ENCODE peak calls at places on chromosomes 12 and 14, in seven cellular contexts. X, L, E, J, V, G and N are unnamed samples.

GRCh38 chr14:104690266-104690711 is 871 bp downstream of the INF2 start:
- DNase-seq in X (no peak), L (no peak), E (peak; percentile 72), J (no peak), V (peak; percentile 70), G (no peak), N (no peak)

GRCh38 chr12:108237272-108237671 is 101.8 kb downstream of the CMKLR1 start:
- DNase-seq in X (peak; percentile 49), L (no peak), E (no peak), J (peak; percentile 26), V (no peak), G (no peak), N (no peak)

GRCh38 chr14:95635051-95635450 is 51.2 kb upstream of the TCL1B start:
- DNase-seq in X (no peak), L (no peak), E (no peak), J (no peak), V (no peak), G (no peak), N (no peak)

GRCh38 chr12:129941646-129942045 is 37.8 kb upstream of the TMEM132D start:
- DNase-seq in X (no peak), L (no peak), E (no peak), J (no peak), V (no peak), G (no peak), N (no peak)

GRCh38 chr14:60183724-60184596 is 18.8 kb upstream of the DHRS7 start:
- DNase-seq in X (no peak), L (no peak), E (no peak), J (peak; percentile 61), V (no peak), G (no peak), N (peak; percentile 39)

GRCh38 chr14:81981311-81981675 is 447.6 kb upstream of the SEL1L start:
- DNase-seq in X (no peak), L (no peak), E (no peak), J (no peak), V (no peak), G (no peak), N (no peak)

GRCh38 chr12:107912421-107913004 is 138.0 kb downstream of the ASCL4 start:
- DNase-seq in X (peak; percentile 83), L (peak; percentile 46), E (peak; percentile 66), J (peak; percentile 73), V (peak; percentile 40), G (peak; percentile 79), N (peak; percentile 18)

GRCh38 chr14:98177551-98177950 is 1094.4 kb downstream of the BCL11B start:
- DNase-seq in X (no peak), L (no peak), E (no peak), J (no peak), V (no peak), G (no peak), N (no peak)

GRCh38 chr14:103105580-103106168 is 11.1 kb downstream of the EXOC3L4 start:
- DNase-seq in X (peak; percentile 14), L (no peak), E (peak; percentile 81), J (no peak), V (no peak), G (no peak), N (no peak)

GRCh38 chr12:29795715-29796114 is 12.0 kb upstream of the TMTC1 start:
- DNase-seq in X (no peak), L (no peak), E (no peak), J (no peak), V (no peak), G (no peak), N (no peak)

GRCh38 chr12:39780527-39781446 is 161.2 kb upstream of the ABCD2 start:
- DNase-seq in X (no peak), L (no peak), E (no peak), J (no peak), V (no peak), G (no peak), N (no peak)

GRCh38 chr12:109709401-109710278 is 4.0 kb upstream of the FAM222A start:
- DNase-seq in X (no peak), L (peak; percentile 56), E (no peak), J (no peak), V (no peak), G (peak; percentile 93), N (no peak)

GRCh38 chr14:102044566-102044965 is 42.3 kb downstream of the HSP90AA1 start:
- DNase-seq in X (no peak), L (no peak), E (no peak), J (no peak), V (no peak), G (no peak), N (no peak)

GRCh38 chr14:76810525-76810924 is 2.2 kb downstream of the ANGEL1 start:
- DNase-seq in X (peak; percentile 39), L (no peak), E (no peak), J (no peak), V (no peak), G (no peak), N (no peak)

GRCh38 chr12:55929306-55929791 is 1.6 kb upstream of the DGKA start:
- DNase-seq in X (no peak), L (peak; percentile 11), E (peak; percentile 95), J (no peak), V (peak; percentile 52), G (no peak), N (no peak)

GRCh38 chr14:75292886-75293285 is 14.3 kb downstream of the FOS start:
- DNase-seq in X (no peak), L (no peak), E (peak; percentile 42), J (no peak), V (no peak), G (no peak), N (no peak)

GRCh38 chr12:13080276-13080675 is 23.2 kb downstream of the GSG1 start:
- DNase-seq in X (no peak), L (no peak), E (no peak), J (no peak), V (no peak), G (no peak), N (no peak)

GRCh38 chr12:115411121-115411520 is 727.1 kb upstream of the TBX3 start:
- DNase-seq in X (no peak), L (no peak), E (no peak), J (no peak), V (no peak), G (no peak), N (no peak)

GRCh38 chr14:34501997-34502396 is 37.5 kb downstream of the EAPP start:
- DNase-seq in X (no peak), L (no peak), E (no peak), J (no peak), V (no peak), G (no peak), N (no peak)

GRCh38 chr12:50112456-50113218 is 601 bp downstream of the COX14 start:
- DNase-seq in X (peak; percentile 67), L (no peak), E (peak; percentile 74), J (no peak), V (peak; percentile 41), G (peak; percentile 53), N (no peak)

GRCh38 chr14:101584049-101584859 is 23.0 kb downstream of the DIO3 start:
- DNase-seq in X (peak; percentile 86), L (no peak), E (peak; percentile 34), J (no peak), V (no peak), G (peak; percentile 76), N (no peak)

GRCh38 chr12:105559292-105559691 is 228.8 kb downstream of the C12orf75 start:
- DNase-seq in X (no peak), L (no peak), E (no peak), J (no peak), V (no peak), G (no peak), N (no peak)

GRCh38 chr14:23237772-23238594 is at the start of gene RNF212B:
- DNase-seq in X (peak; percentile 95), L (peak; percentile 100), E (peak; percentile 96), J (peak; percentile 79), V (peak; percentile 99), G (peak; percentile 95), N (peak; percentile 76)
- TF ChIP-seq POLR2A in X (no peak), L (peak; percentile 54), E (no peak), J (no peak), V (no peak), G (no peak), N (no peak)

GRCh38 chr14:64113279-64113678 is 180.9 kb downstream of the ESR2 start:
- DNase-seq in X (no peak), L (peak; percentile 90), E (peak; percentile 78), J (no peak), V (peak; percentile 78), G (no peak), N (peak; percentile 22)
- H3K4me3 ChIP-seq in X (no peak overlapping the region), L (no peak overlapping the region), E (no peak overlapping the region), J (no peak overlapping the region), V (no peak overlapping the region), G (no peak overlapping the region), N (no peak overlapping the region)

DNA sequence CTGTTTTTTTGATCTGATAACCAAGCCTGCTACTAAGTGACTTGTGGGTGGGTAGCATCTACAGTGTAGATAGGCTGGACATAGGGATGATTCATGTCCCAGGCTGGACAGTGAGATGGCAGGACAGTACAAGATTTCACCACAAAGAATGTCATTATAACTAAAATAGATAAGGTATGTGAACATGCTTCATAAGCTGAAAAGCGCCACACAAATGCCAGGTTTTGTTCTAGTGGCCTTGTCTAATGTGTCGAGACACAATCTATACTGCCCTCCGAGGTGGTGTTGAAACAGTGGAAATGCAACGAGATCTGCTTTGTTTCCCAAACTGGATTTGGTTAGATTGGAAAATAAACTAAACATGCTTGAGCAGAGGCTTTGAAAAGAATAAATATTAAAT is 4.4 kb downstream of the LGALS3 start:
- DNase-seq in X (no peak), L (peak; percentile 53), E (no peak), J (no peak), V (no peak), G (peak; percentile 60), N (peak; percentile 81)
- TF ChIP-seq POLR2A in X (no peak), L (no peak), E (no peak), J (no peak), V (no peak), G (no peak), N (no peak)

GRCh38 chr14:73753887-73754880 is 40.0 kb upstream of the PNMA1 start:
- DNase-seq in X (no peak), L (no peak), E (peak; percentile 86), J (no peak), V (no peak), G (no peak), N (no peak)

GRCh38 chr14:73757381-73757780 is 43.2 kb upstream of the PNMA1 start:
- DNase-seq in X (no peak), L (no peak), E (no peak), J (no peak), V (no peak), G (no peak), N (no peak)

GRCh38 chr14:73754911-73755360 is 40.8 kb upstream of the PNMA1 start:
- DNase-seq in X (no peak), L (peak; percentile 61), E (peak; percentile 62), J (no peak), V (peak; percentile 71), G (peak; percentile 70), N (peak; percentile 53)

GRCh38 chr14:73753043-73753886 is 39.1 kb upstream of the PNMA1 start:
- DNase-seq in X (peak; percentile 86), L (peak; percentile 62), E (peak; percentile 91), J (no peak), V (peak; percentile 76), G (no peak), N (no peak)

DNA sequence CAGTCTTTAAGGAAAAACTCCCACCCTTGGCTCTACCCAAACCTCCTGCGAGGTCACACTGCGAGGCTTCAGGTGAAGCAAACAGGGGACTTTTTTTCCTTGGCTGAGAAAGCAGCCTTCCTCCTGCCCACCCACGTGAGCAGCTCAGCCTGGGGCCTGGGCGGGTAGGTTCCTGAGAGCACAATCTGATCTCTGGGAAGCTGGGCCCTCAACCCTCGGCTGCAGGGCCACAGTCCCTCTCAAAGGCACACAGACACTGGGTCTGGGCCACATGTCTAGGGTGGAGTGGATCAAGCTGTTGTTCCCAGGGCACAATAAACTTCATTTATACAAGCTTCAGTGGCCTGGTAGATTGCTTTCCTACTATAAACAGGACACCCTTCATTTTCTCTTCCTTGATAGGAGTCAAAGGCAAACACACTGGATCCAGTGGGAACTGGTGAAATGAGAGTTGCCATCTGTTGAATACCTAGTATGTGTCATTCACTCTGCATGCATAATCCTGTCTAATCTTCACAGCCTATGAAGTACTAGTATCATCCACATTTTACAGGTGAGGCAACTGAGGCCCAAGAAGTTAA is 41.3 kb upstream of the PNMA1 start:
- DNase-seq in X (peak; percentile 74), L (peak; percentile 62), E (peak; percentile 73), J (no peak), V (peak; percentile 55), G (peak; percentile 65), N (no peak)
- H3K4me3 ChIP-seq in X (peak overlapping the region; percentile 33), L (no peak overlapping the region), E (peak overlapping the region; percentile 36), J (no peak overlapping the region), V (no peak overlapping the region), G (no peak overlapping the region), N (no peak overlapping the region)